ENCODE peak calls at places on chromosomes 4 and X, in eight cellular contexts. P is HAP-1, J is suprapubic skin, X is heart left ventricle, G is aorta, V is pancreas, Z is upper lobe of right lung, F is fibroblast of lung. L is an unnamed sample. For H3K4me1, H3K9me3 and H3K36me3, the result is how much of the 10 kb centered on the place peaks cover.

GRCh38 chr4:115279300-115279699 is 165.9 kb upstream of the NDST4 start:
- DNase-seq in P (no peak), J (no peak), X (no peak), G (no peak), V (no peak), Z (no peak), F (no peak), L (no peak)

GRCh38 chr4:55397024-55397520 is 1.3 kb downstream of the TMEM165 start:
- DNase-seq in P (peak), J (peak), X (no peak), G (no peak), V (no peak), Z (no peak), F (no peak), L (no peak)

GRCh38 chr4:116705466-116705865 is 379.9 kb downstream of the TRAM1L1 start:
- DNase-seq in P (no peak), J (no peak), X (no peak), G (no peak), V (peak), Z (peak), F (no peak), L (no peak)

GRCh38 chr4:155564086-155564485 is 102.6 kb upstream of the GUCY1A1 start:
- DNase-seq in P (no peak), J (no peak), X (no peak), G (no peak), V (no peak), Z (no peak), F (no peak), L (no peak)

GRCh38 chr4:56630876-56631666 is 50.0 kb downstream of the HOPX start:
- DNase-seq in P (no peak), J (no peak), X (no peak), G (no peak), V (no peak), Z (no peak), F (peak), L (no peak)

GRCh38 chrX:151359931-151360871 is 36.8 kb upstream of the VMA21 start:
- DNase-seq in P (no peak), J (no peak), X (no peak), G (no peak), V (peak), Z (peak), F (peak), L (peak)

GRCh38 chrX:150567645-150568319 is 639 bp upstream of the MTM1 start:
- DNase-seq in P (no peak), J (no peak), X (no peak), G (no peak), V (no peak), Z (no peak), F (no peak), L (no peak)

GRCh38 chrX:137025930-137026329 is 7.9 kb downstream of the GPR101 start:
- DNase-seq in P (no peak), J (no peak), X (no peak), G (no peak), V (no peak), Z (no peak), F (no peak), L (no peak)

GRCh38 chrX:109732319-109732779 is 708 bp downstream of the ACSL4 start:
- DNase-seq in P (peak), J (no peak), X (no peak), G (no peak), V (no peak), Z (no peak), F (peak), L (peak)

GRCh38 chr4:168475745-168476144 is 4.5 kb downstream of the DDX60L start:
- DNase-seq in P (no peak), J (no peak), X (no peak), G (no peak), V (no peak), Z (no peak), F (no peak), L (peak)

GRCh38 chr4:145213245-145213644 is 32.9 kb upstream of the OTUD4 start:
- DNase-seq in P (no peak), J (no peak), X (no peak), G (no peak), V (no peak), Z (no peak), F (no peak), L (no peak)

GRCh38 chrX:28549839-28550238 is 37.4 kb upstream of the IL1RAPL1 start:
- DNase-seq in P (no peak), J (no peak), X (no peak), G (no peak), V (no peak), Z (no peak), F (no peak), L (no peak)

GRCh38 chr4:62135565-62136156 is 935.5 kb downstream of the ADGRL3 start:
- DNase-seq in P (peak), J (no peak), X (no peak), G (no peak), V (no peak), Z (no peak), F (no peak), L (no peak)

GRCh38 chr4:22500831-22501714 is 14.8 kb downstream of the ADGRA3 start:
- DNase-seq in P (no peak), J (no peak), X (no peak), G (no peak), V (no peak), Z (no peak), F (no peak), L (no peak)

GRCh38 chrX:37646254-37646653 is 39.3 kb upstream of the XK start:
- DNase-seq in P (no peak), J (no peak), X (no peak), G (no peak), V (no peak), Z (no peak), F (no peak), L (no peak)

GRCh38 chr4:106796866-106797265 is 239.2 kb downstream of the DKK2 start:
- DNase-seq in P (no peak), J (no peak), X (no peak), G (no peak), V (no peak), Z (no peak), F (no peak), L (no peak)

GRCh38 chr4:8191136-8191747 is 7.8 kb upstream of the SH3TC1 start:
- DNase-seq in P (no peak), J (no peak), X (peak), G (peak), V (no peak), Z (peak), F (peak), L (peak)

GRCh38 chr4:137819964-137820383 is 287.7 kb upstream of the PCDH18 start:
- DNase-seq in P (peak), J (no peak), X (no peak), G (no peak), V (no peak), Z (no peak), F (peak), L (peak)

GRCh38 chrX:17654116-17654515 is 83.2 kb upstream of the SCML1 start:
- DNase-seq in P (no peak), J (no peak), X (no peak), G (no peak), V (no peak), Z (no peak), F (no peak), L (no peak)

GRCh38 chr4:187236491-187236890 is 512.8 kb upstream of the FAT1 start:
- DNase-seq in P (no peak), J (no peak), X (no peak), G (no peak), V (no peak), Z (no peak), F (peak), L (no peak)

DNA sequence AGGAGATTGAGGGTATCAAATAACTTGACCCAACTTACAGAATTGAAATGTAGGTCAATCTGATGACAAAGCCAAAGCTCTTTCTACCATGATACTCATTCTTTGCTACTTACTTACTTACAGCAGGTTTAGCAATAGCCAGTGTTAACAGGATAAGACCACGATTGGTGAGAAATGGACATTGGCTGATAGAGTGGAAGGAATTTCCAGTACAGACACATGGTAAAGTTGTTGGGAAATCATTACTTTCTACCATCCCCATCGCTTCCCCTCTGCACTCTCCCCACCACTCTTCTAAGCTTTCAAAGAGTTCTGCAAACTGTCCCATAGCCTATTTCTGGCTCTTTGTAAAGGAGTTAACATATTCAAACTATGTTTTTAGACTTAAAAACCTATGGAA is 119.7 kb downstream of the CHRNA9 start:
- DNase-seq in P (no peak), J (no peak), X (no peak), G (no peak), V (no peak), Z (no peak), F (no peak), L (no peak)
- H3K4me1 ChIP-seq in P (under half), J (under half), X (under half), G (under half), V (under half), Z (under half), F (under half), L (under half)

GRCh38 chrX:44972132-44972531 is 99.1 kb downstream of the KDM6A start:
- DNase-seq in P (no peak), J (no peak), X (no peak), G (no peak), V (no peak), Z (no peak), F (no peak), L (no peak)

GRCh38 chrX:44973420-44973932 is 100.5 kb downstream of the KDM6A start:
- DNase-seq in P (no peak), J (no peak), X (no peak), G (no peak), V (no peak), Z (no peak), F (no peak), L (no peak)

GRCh38 chrX:44974462-44974861 is 101.5 kb downstream of the KDM6A start:
- DNase-seq in P (no peak), J (no peak), X (no peak), G (no peak), V (no peak), Z (no peak), F (peak), L (no peak)

GRCh38 chrX:44970709-44971108 is 97.7 kb downstream of the KDM6A start:
- DNase-seq in P (no peak), J (no peak), X (no peak), G (no peak), V (no peak), Z (no peak), F (no peak), L (no peak)

GRCh38 chrX:44971674-44972073 is 98.7 kb downstream of the KDM6A start:
- DNase-seq in P (no peak), J (no peak), X (no peak), G (no peak), V (no peak), Z (no peak), F (no peak), L (no peak)
- H3K9me3 ChIP-seq in P (under half), J (under half), X (under half), G (under half), V (under half), Z (under half), F (under half), L (under half)

GRCh38 chr4:176261018-176261417 is 8.0 kb downstream of the ASB5 start:
- DNase-seq in P (no peak), J (no peak), X (no peak), G (no peak), V (no peak), Z (no peak), F (no peak), L (no peak)

GRCh38 chr4:176258135-176258534 is 10.9 kb downstream of the ASB5 start:
- DNase-seq in P (no peak), J (no peak), X (no peak), G (no peak), V (no peak), Z (no peak), F (no peak), L (no peak)

GRCh38 chr4:176259330-176260090 is 9.5 kb downstream of the ASB5 start:
- DNase-seq in P (no peak), J (no peak), X (no peak), G (no peak), V (no peak), Z (no peak), F (peak), L (no peak)

GRCh38 chr4:176262243-176262642 is 6.8 kb downstream of the ASB5 start:
- DNase-seq in P (no peak), J (no peak), X (no peak), G (no peak), V (no peak), Z (no peak), F (no peak), L (no peak)

DNA sequence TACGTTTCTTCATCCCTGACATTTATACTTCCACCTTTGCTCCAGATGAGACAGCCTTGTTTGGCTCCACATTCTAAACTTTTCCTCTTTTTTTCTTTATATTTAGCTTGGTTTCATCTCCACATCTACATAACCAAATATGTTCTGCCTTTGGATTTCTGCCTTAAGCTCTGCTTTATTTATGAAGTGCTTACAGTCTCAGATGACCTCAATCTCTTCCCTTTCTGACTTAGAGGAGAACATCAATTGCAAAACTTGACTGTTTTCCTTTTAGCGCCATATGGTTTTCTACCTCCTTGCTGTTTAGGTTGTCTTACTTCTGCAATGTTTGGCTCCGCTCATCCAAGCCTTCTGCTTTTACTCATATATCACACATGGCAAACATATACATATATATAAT is 7.5 kb downstream of the ASB5 start:
- DNase-seq in P (no peak), J (no peak), X (no peak), G (no peak), V (no peak), Z (no peak), F (peak), L (no peak)
- H3K36me3 ChIP-seq in P (under half), J (under half), X (under half), G (under half), V (under half), Z (under half), F (under half), L (under half)

DNA sequence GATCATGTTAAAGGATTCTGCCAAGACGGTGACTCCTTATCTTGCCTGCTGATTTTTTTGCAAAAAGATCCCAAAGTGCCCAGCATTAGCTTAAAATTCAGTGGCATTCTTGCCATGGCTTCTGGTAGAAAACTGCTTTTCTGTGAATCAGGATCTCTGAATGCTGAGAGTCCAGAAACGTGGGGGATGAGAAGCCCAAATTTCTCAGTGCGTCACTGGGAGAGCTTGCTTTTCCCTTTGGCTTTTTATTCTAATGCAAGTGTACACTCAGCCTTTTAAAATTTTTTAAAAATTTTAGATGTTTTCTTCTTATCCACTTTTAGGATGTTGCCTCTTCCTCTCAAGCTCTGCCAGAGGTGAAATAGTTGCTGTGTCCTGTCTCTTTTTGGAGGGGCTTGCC is 98.4 kb downstream of the TLL1 start:
- DNase-seq in P (no peak), J (no peak), X (no peak), G (no peak), V (no peak), Z (no peak), F (no peak), L (no peak)
- H3K4me1 ChIP-seq in P (under half), J (under half), X (under half), G (under half), V (under half), Z (under half), F (under half), L (under half)

DNA sequence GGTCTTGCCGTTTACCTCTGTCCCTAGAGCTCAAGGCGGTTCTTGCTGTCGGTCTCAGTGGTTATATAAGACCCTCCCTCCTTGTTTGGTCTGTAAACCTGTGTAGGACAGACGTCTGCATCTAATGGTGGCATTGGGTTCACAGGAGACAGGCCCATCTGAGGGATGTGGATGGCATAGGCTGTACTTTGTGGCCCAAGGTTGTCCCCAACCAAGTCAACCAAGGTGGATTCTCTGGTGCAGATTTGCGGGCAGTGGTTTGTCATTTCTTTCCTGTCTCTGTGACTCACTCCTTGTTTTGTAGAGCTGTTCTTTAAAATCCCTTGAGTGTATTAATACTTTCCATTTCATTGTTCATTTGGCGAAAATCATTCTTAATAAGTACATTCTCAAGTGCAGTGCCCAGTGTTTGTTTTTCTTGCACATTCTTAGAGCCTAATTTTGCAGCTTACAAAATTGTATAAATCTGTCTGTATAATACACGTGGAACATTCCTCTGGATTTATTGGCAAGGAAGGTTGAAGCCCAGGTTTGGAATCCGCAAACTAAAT is 68.0 kb upstream of the TLR2 start:
- DNase-seq in P (no peak), J (no peak), X (no peak), G (no peak), V (no peak), Z (no peak), F (no peak), L (no peak)
- H3K9me3 ChIP-seq in P (under half), J (under half), X (under half), G (under half), V (under half), Z (under half), F (under half), L (under half)

GRCh38 chr4:98781641-98782348 is 123.4 kb upstream of the TSPAN5 start:
- DNase-seq in P (no peak), J (no peak), X (no peak), G (no peak), V (no peak), Z (no peak), F (no peak), L (no peak)

GRCh38 chr4:98780111-98780549 is 121.7 kb upstream of the TSPAN5 start:
- DNase-seq in P (no peak), J (no peak), X (no peak), G (no peak), V (no peak), Z (no peak), F (peak), L (peak)

GRCh38 chr4:98778206-98778605 is 119.8 kb upstream of the TSPAN5 start:
- DNase-seq in P (no peak), J (no peak), X (no peak), G (no peak), V (no peak), Z (no peak), F (peak), L (no peak)

GRCh38 chr4:98779021-98779420 is 120.6 kb upstream of the TSPAN5 start:
- DNase-seq in P (no peak), J (no peak), X (no peak), G (no peak), V (no peak), Z (no peak), F (no peak), L (peak)

GRCh38 chr4:98780926-98781325 is 122.5 kb upstream of the TSPAN5 start:
- DNase-seq in P (no peak), J (no peak), X (no peak), G (no peak), V (no peak), Z (no peak), F (no peak), L (no peak)
- H3K36me3 ChIP-seq in P (under half), J (under half), X (under half), G (under half), V (under half), Z (under half), F (under half), L (under half)

GRCh38 chr4:6749340-6750171 is 33.0 kb upstream of the KIAA0232 start:
- DNase-seq in P (no peak), J (peak), X (peak), G (peak), V (peak), Z (peak), F (peak), L (peak)
- H3K4me1 ChIP-seq in P (under half), J (half or more), X (under half), G (under half), V (under half), Z (under half), F (under half), L (under half)

GRCh38 chr4:25229804-25230203 is 4.0 kb upstream of the PI4K2B start:
- DNase-seq in P (no peak), J (no peak), X (no peak), G (no peak), V (no peak), Z (no peak), F (no peak), L (no peak)

GRCh38 chr4:25221377-25221776 is 12.5 kb upstream of the PI4K2B start:
- DNase-seq in P (no peak), J (no peak), X (no peak), G (no peak), V (no peak), Z (no peak), F (no peak), L (no peak)

DNA sequence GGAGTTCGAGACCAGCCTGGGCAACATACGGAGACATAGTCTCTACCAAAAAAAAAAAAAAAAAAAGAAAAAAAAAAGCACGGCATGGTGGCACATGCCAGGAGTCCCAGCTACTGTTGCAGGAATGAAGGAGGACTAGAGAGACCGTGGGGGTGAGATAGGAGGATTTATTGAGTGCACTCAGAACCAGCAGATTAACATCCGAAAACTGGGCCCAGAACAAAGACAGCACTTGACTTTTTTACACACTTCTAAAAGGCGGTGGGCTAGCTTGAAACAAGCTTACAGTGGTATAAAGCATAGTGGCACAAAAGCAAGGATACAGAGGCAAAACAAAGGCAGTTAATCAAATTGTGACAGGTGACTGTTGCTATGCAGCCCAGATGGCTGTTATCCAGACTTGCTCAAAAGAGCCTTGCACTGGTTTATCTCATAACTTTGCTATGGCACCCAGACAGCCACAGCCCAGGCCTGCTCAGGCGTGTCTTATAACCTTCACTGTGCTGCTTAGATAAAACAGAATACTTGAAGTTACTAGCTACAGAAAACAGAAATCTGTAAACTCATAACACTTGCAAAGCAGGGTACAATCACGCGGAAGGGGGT is 10.0 kb upstream of the PI4K2B start:
- DNase-seq in P (no peak), J (no peak), X (no peak), G (no peak), V (no peak), Z (no peak), F (peak), L (peak)
- H3K9me3 ChIP-seq in P (under half), J (under half), X (under half), G (under half), V (under half), Z (under half), F (under half), L (under half)